ENCODE peak calls at places on chromosomes 6 and 20, in seven cellular contexts. One of them, this sample, is unnamed.

GRCh38 chr6:169252805-169253189 is 849 bp downstream of the THBS2 start:
- DNase-seq in pancreas: no peak
- DNase-seq in A549: no peak
- DNase-seq in stomach: no peak
- DNase-seq in left lung: no peak
- DNase-seq in tibial nerve: no peak
- DNase-seq in cardiac muscle cell: peak; percentile 16
- DNase-seq in this sample: no peak

GRCh38 chr6:153131037-153131981 is at the start of gene RGS17:
- DNase-seq in pancreas: peak; percentile 71
- DNase-seq in A549: peak; percentile 70
- DNase-seq in stomach: peak; percentile 35
- DNase-seq in left lung: peak; percentile 60
- DNase-seq in tibial nerve: peak; percentile 23
- DNase-seq in cardiac muscle cell: peak; percentile 89
- DNase-seq in this sample: no peak

GRCh38 chr20:10673176-10673830 is 496 bp downstream of the JAG1 start:
- DNase-seq in pancreas: peak; percentile 61
- DNase-seq in A549: no peak
- DNase-seq in stomach: peak; percentile 42
- DNase-seq in left lung: peak; percentile 44
- DNase-seq in tibial nerve: no peak
- DNase-seq in cardiac muscle cell: peak; percentile 66
- DNase-seq in this sample: no peak

GRCh38 chr6:109383438-109383940 is 1.2 kb upstream of the CD164 start:
- DNase-seq in pancreas: no peak
- DNase-seq in A549: no peak
- DNase-seq in stomach: no peak
- DNase-seq in left lung: no peak
- DNase-seq in tibial nerve: no peak
- DNase-seq in cardiac muscle cell: no peak
- DNase-seq in this sample: no peak

GRCh38 chr20:43584448-43585138 is 6.1 kb upstream of the IFT52 start:
- DNase-seq in pancreas: no peak
- DNase-seq in A549: no peak
- DNase-seq in stomach: no peak
- DNase-seq in left lung: no peak
- DNase-seq in tibial nerve: no peak
- DNase-seq in cardiac muscle cell: peak; percentile 64
- DNase-seq in this sample: no peak

GRCh38 chr6:111759413-111759835 is 113.8 kb downstream of the FYN start:
- DNase-seq in pancreas: no peak
- DNase-seq in A549: no peak
- DNase-seq in stomach: no peak
- DNase-seq in left lung: no peak
- DNase-seq in tibial nerve: no peak
- DNase-seq in cardiac muscle cell: no peak
- DNase-seq in this sample: peak; percentile 42

GRCh38 chr6:117441824-117442264 is 16.1 kb upstream of the ROS1 start:
- DNase-seq in pancreas: no peak
- DNase-seq in A549: peak; percentile 82
- DNase-seq in stomach: no peak
- DNase-seq in left lung: no peak
- DNase-seq in tibial nerve: no peak
- DNase-seq in cardiac muscle cell: no peak
- DNase-seq in this sample: no peak

GRCh38 chr6:82573200-82573972 is 209.8 kb downstream of the TPBG start:
- DNase-seq in pancreas: no peak
- DNase-seq in A549: no peak
- DNase-seq in stomach: no peak
- DNase-seq in left lung: no peak
- DNase-seq in tibial nerve: no peak
- DNase-seq in cardiac muscle cell: no peak
- DNase-seq in this sample: no peak

GRCh38 chr20:6162239-6162638 is 39.4 kb upstream of the FERMT1 start:
- DNase-seq in pancreas: peak; percentile 27
- DNase-seq in A549: no peak
- DNase-seq in stomach: no peak
- DNase-seq in left lung: peak; percentile 34
- DNase-seq in tibial nerve: peak; percentile 76
- DNase-seq in cardiac muscle cell: peak; percentile 56
- DNase-seq in this sample: no peak

GRCh38 chr20:50788045-50788867 is 6.6 kb upstream of the BCAS4 start:
- DNase-seq in pancreas: no peak
- DNase-seq in A549: peak; percentile 90
- DNase-seq in stomach: no peak
- DNase-seq in left lung: no peak
- DNase-seq in tibial nerve: peak; percentile 46
- DNase-seq in cardiac muscle cell: no peak
- DNase-seq in this sample: no peak

GRCh38 chr6:24933868-24934401 is 1.8 kb downstream of the RIPOR2 start:
- DNase-seq in pancreas: no peak
- DNase-seq in A549: peak; percentile 35
- DNase-seq in stomach: no peak
- DNase-seq in left lung: no peak
- DNase-seq in tibial nerve: no peak
- DNase-seq in cardiac muscle cell: peak; percentile 64
- DNase-seq in this sample: peak; percentile 38

GRCh38 chr6:126030045-126030444 is 43.7 kb downstream of the TRMT11 start:
- DNase-seq in pancreas: no peak
- DNase-seq in A549: no peak
- DNase-seq in stomach: no peak
- DNase-seq in left lung: no peak
- DNase-seq in tibial nerve: no peak
- DNase-seq in cardiac muscle cell: peak; percentile 82
- DNase-seq in this sample: no peak

GRCh38 chr6:139370047-139370706 is 4.3 kb downstream of the CITED2 start:
- DNase-seq in pancreas: no peak
- DNase-seq in A549: no peak
- DNase-seq in stomach: no peak
- DNase-seq in left lung: no peak
- DNase-seq in tibial nerve: peak; percentile 29
- DNase-seq in cardiac muscle cell: peak; percentile 70
- DNase-seq in this sample: no peak

GRCh38 chr20:40810336-40810735 is 121.3 kb upstream of the MAFB start:
- DNase-seq in pancreas: no peak
- DNase-seq in A549: no peak
- DNase-seq in stomach: no peak
- DNase-seq in left lung: no peak
- DNase-seq in tibial nerve: no peak
- DNase-seq in cardiac muscle cell: no peak
- DNase-seq in this sample: no peak

GRCh38 chr6:139846538-139847321 is 472.3 kb upstream of the CITED2 start:
- DNase-seq in pancreas: no peak
- DNase-seq in A549: no peak
- DNase-seq in stomach: no peak
- DNase-seq in left lung: peak; percentile 46
- DNase-seq in tibial nerve: no peak
- DNase-seq in cardiac muscle cell: peak; percentile 17
- DNase-seq in this sample: no peak

GRCh38 chr20:24894488-24894887 is 54.6 kb upstream of the CST7 start:
- DNase-seq in pancreas: no peak
- DNase-seq in A549: no peak
- DNase-seq in stomach: no peak
- DNase-seq in left lung: no peak
- DNase-seq in tibial nerve: no peak
- DNase-seq in cardiac muscle cell: no peak
- DNase-seq in this sample: no peak

DNA sequence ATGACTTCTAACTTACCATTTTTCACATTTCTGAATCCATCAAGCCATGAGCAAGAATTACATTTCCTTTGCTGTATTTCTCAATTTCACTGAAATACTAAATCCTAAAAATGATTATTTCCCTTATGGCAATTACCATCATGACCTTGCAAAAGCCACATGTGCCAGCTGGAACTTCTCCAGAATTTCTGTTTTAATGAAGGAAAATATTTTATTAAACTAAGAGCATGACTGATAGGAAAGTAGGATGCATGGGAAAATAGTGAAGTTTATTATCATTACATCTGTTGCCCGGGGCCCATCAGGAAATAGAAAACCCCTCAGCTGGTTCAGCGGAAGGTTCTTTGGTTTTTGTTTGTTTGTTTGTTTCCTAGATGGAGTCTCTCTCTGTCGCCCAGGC is 14.4 kb upstream of the TMEM242 start:
- DNase-seq in pancreas: no peak
- DNase-seq in A549: no peak
- DNase-seq in stomach: no peak
- DNase-seq in left lung: no peak
- DNase-seq in tibial nerve: no peak
- DNase-seq in cardiac muscle cell: no peak
- DNase-seq in this sample: no peak
- TF ChIP-seq CTCF in pancreas: no peak
- TF ChIP-seq CTCF in A549: no peak
- TF ChIP-seq CTCF in stomach: no peak
- TF ChIP-seq CTCF in left lung: no peak
- TF ChIP-seq CTCF in tibial nerve: no peak
- TF ChIP-seq CTCF in cardiac muscle cell: no peak
- TF ChIP-seq CTCF in this sample: no peak

DNA sequence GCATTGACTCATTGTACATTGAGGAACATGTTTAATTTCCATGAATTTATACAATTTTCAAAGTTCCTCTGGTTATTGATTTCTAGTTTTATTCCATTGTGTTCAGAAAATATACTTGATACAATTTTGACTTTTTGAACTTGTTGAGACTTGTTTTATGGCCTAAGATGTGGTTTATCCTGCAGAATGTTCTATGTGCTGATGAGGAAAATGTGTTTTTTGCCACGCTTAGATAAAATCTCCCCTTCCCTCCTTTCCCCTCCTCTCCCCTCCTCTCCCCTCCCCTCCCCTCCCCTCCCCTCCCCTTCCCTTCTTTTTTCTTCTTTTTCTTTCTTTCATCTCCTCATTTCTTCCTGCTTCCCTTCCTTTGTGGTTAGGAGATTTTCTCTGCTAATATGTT is 470.8 kb upstream of the MAP3K7 start:
- DNase-seq in pancreas: no peak
- DNase-seq in A549: no peak
- DNase-seq in stomach: no peak
- DNase-seq in left lung: no peak
- DNase-seq in tibial nerve: no peak
- DNase-seq in cardiac muscle cell: no peak
- DNase-seq in this sample: no peak
- H3K27ac ChIP-seq in pancreas: no peak overlapping the region
- H3K27ac ChIP-seq in A549: no peak overlapping the region
- H3K27ac ChIP-seq in stomach: no peak overlapping the region
- H3K27ac ChIP-seq in left lung: no peak overlapping the region
- H3K27ac ChIP-seq in tibial nerve: no peak overlapping the region
- H3K27ac ChIP-seq in cardiac muscle cell: no peak overlapping the region
- H3K27ac ChIP-seq in this sample: no peak overlapping the region

DNA sequence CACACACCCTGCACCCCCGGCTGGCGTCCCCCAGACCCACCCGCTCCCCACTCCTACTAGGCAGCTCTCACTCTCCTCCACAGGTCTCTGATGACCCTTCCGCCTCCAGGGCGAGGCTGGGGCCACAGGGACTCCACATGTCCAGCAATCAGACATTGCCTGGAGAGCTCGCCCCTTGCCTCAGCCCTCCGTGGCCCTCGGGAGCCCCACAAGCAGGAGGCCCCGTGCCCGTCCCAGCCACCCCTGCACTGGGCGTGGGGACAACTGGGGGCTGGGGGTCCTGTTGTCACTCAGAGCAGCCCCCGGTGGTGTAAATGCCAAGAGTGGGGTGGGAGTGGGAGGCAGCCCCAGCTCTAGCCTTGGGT is 1.5 kb downstream of the COL20A1 start:
- DNase-seq in pancreas: peak; percentile 17
- DNase-seq in A549: no peak
- DNase-seq in stomach: no peak
- DNase-seq in left lung: no peak
- DNase-seq in tibial nerve: no peak
- DNase-seq in cardiac muscle cell: no peak
- DNase-seq in this sample: no peak
- TF ChIP-seq CTCF in pancreas: no peak
- TF ChIP-seq CTCF in A549: no peak
- TF ChIP-seq CTCF in stomach: no peak
- TF ChIP-seq CTCF in left lung: no peak
- TF ChIP-seq CTCF in tibial nerve: no peak
- TF ChIP-seq CTCF in cardiac muscle cell: no peak
- TF ChIP-seq CTCF in this sample: no peak

DNA sequence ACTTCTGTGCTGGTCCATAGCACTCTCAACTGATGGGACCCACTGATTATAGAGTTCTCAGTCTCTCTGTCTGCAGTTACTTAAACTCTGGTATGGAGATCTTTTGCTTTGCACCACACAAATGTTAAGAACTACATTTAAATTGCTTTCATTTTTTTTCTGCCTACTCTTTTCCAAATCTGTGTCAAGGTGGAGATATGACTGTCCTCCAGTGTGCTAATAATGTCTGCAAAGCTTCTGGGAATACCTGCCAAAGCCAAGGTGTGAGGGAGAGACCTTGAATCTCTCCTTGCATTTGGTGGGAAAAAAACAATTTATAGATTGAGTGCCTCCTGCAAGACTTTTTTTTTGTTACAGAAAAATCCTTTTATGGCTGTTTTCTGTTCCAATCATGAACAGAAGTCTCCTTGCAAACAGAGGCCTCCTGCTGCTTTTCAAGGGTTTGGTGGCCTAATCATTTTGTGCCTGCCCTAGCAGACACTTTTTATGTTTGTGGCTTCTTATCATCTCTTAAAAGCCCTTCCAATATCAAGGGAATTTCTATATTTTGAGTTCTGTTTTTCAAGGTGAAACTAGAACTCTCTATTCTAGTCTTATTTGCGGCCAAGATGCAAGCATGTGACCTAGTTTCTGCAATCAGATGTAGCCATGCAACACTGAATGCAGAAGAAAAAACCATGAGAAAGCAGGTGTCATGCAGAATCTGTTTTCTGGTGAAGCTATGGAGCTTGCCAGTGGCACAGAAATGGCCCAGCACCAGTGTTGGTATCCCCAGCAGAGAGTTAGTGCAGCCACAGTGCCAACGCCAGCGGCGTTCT is 23.2 kb upstream of the AKIRIN2 start:
- DNase-seq in pancreas: no peak
- DNase-seq in A549: no peak
- DNase-seq in stomach: no peak
- DNase-seq in left lung: no peak
- DNase-seq in tibial nerve: no peak
- DNase-seq in cardiac muscle cell: no peak
- DNase-seq in this sample: no peak
- H3K27ac ChIP-seq in pancreas: no peak overlapping the region
- H3K27ac ChIP-seq in A549: peak overlapping the region; percentile 93
- H3K27ac ChIP-seq in stomach: no peak overlapping the region
- H3K27ac ChIP-seq in left lung: no peak overlapping the region
- H3K27ac ChIP-seq in tibial nerve: no peak overlapping the region
- H3K27ac ChIP-seq in cardiac muscle cell: no peak overlapping the region
- H3K27ac ChIP-seq in this sample: no peak overlapping the region

DNA sequence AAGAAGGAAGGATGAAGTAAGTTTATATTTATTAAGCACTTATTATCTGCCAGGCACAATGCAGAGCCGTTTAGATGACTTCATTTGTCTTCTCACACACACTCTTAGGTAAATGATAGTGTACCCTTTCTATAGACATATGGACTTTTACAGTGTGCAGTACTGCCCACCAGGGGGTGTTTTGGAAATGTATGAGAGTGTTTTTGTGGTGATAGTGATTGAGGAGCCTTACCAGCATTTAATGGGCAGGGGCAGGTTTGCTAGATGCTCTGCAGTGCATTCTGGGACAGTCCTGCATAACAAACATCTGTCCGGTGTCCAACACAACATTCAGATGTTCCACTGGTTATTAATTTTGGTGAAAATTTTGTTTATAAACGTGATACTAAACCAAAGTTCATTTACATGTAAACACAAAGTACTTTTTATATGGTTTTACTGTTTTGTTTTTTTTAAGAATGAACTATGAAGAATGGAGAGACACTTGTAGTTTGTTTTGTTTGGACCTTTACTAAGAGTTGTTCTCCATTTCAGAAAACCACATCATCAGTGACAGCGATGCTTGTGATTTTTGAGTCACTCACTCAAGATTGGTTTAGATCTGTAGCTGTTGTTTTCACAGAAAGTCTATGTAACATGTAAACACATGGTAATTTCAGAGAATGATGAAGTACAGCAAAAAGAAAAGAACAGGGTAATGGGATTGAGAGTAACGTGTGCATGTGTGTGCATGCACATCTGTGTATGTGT is 19.9 kb downstream of the KCNS1 start:
- DNase-seq in pancreas: no peak
- DNase-seq in A549: peak; percentile 16
- DNase-seq in stomach: no peak
- DNase-seq in left lung: no peak
- DNase-seq in tibial nerve: no peak
- DNase-seq in cardiac muscle cell: peak; percentile 3
- DNase-seq in this sample: no peak
- TF ChIP-seq CTCF in pancreas: no peak
- TF ChIP-seq CTCF in A549: peak; percentile 21
- TF ChIP-seq CTCF in stomach: peak; percentile 12
- TF ChIP-seq CTCF in left lung: no peak
- TF ChIP-seq CTCF in tibial nerve: no peak
- TF ChIP-seq CTCF in cardiac muscle cell: peak; percentile 60
- TF ChIP-seq CTCF in this sample: no peak